ENCODE peak calls at places on chromosomes 4 and X, in four cellular contexts. B, I, T and U are unnamed samples.

GRCh38 chr4:165464813-165465381 is 86.1 kb downstream of the CPE start:
- DNase-seq in B (no peak), I (peak; percentile 73), T (no peak), U (no peak)

GRCh38 chr4:6493668-6494304 is 21.4 kb upstream of the PPP2R2C start:
- DNase-seq in T (no peak), B (peak; percentile 31), I (peak; percentile 10), U (peak; percentile 57)

GRCh38 chr4:40682298-40683101 is 52.8 kb upstream of the RBM47 start:
- DNase-seq in B (no peak), T (no peak), I (no peak), U (no peak)

GRCh38 chr4:121777625-121778024 is 12.7 kb upstream of the SMIM43 start:
- DNase-seq in B (no peak), T (no peak), I (no peak), U (no peak)

GRCh38 chrX:10111364-10112148 is 45.2 kb upstream of the CLCN4 start:
- DNase-seq in T (peak; percentile 56), B (no peak), I (peak; percentile 15), U (no peak)

GRCh38 chr4:138196153-138196552 is 46.0 kb downstream of the SLC7A11 start:
- DNase-seq in T (no peak), I (no peak), B (no peak), U (no peak)

GRCh38 chr4:67934628-67935027 is 28.7 kb downstream of the TMPRSS11A start:
- DNase-seq in I (no peak), B (no peak), T (no peak), U (no peak)

GRCh38 chrX:107429090-107429489 is 20.4 kb upstream of the FRMPD3 start:
- DNase-seq in B (peak; percentile 67), T (peak; percentile 34), I (peak; percentile 39), U (peak; percentile 70)

GRCh38 chrX:8688776-8689175 is 43.2 kb downstream of the ANOS1 start:
- DNase-seq in T (no peak), B (peak; percentile 80), I (no peak), U (no peak)

GRCh38 chr4:6953751-6954380 is 44.2 kb downstream of the TBC1D14 start:
- DNase-seq in I (peak; percentile 87), B (peak; percentile 89), T (peak; percentile 91), U (no peak)

GRCh38 chr4:16289872-16290554 is 63.7 kb upstream of the TAPT1 start:
- DNase-seq in B (no peak), T (no peak), I (peak; percentile 64), U (peak; percentile 22)

GRCh38 chrX:87517571-87518141 is at the start of gene KLHL4:
- DNase-seq in B (peak; percentile 76), I (peak; percentile 97), T (no peak), U (peak; percentile 43)

GRCh38 chrX:47210661-47211425 is 7.6 kb upstream of the CDK16 start:
- DNase-seq in I (no peak), T (no peak), B (no peak), U (no peak)

GRCh38 chr4:12041828-12042227 is 613.1 kb upstream of the HS3ST1 start:
- DNase-seq in T (no peak), B (no peak), I (peak; percentile 52), U (no peak)

GRCh38 chrX:46710425-46710824 is 48.5 kb downstream of the SLC9A7 start:
- DNase-seq in T (no peak), I (peak; percentile 17), B (no peak), U (no peak)

GRCh38 chr4:165944900-165945299 is 71.9 kb downstream of the TLL1 start:
- DNase-seq in B (no peak), I (no peak), T (no peak), U (no peak)

GRCh38 chrX:38973327-38973726 is 172.1 kb downstream of the MID1IP1 start:
- DNase-seq in B (no peak), T (no peak), I (peak; percentile 64), U (peak; percentile 23)

GRCh38 chr4:41409095-41409494 is 128.9 kb upstream of the LIMCH1 start:
- DNase-seq in T (no peak), B (no peak), I (no peak), U (no peak)

GRCh38 chrX:110509778-110510510 is 151.3 kb downstream of the RTL9 start:
- DNase-seq in B (no peak), I (peak; percentile 1), T (no peak), U (peak; percentile 67)

GRCh38 chrX:56788717-56789122 is 59.7 kb downstream of the NBDY start:
- DNase-seq in B (no peak), I (peak; percentile 52), T (peak; percentile 56), U (no peak)

GRCh38 chr4:38310446-38311043 is 350.3 kb downstream of the PTTG2 start:
- DNase-seq in I (no peak), B (no peak), T (peak; percentile 28), U (no peak)

GRCh38 chr4:38621004-38621684 is 42.9 kb upstream of the KLF3 start:
- DNase-seq in B (no peak), I (peak; percentile 91), T (peak; percentile 69), U (no peak)

GRCh38 chr4:22287626-22288025 is 228.2 kb downstream of the ADGRA3 start:
- DNase-seq in I (no peak), T (no peak), B (no peak), U (no peak)

GRCh38 chr4:40486534-40486933 is 143.1 kb downstream of the RBM47 start:
- DNase-seq in I (peak; percentile 71), B (no peak), T (no peak), U (no peak)

GRCh38 chr4:81504685-81505598 is 33.2 kb upstream of the RASGEF1B start:
- DNase-seq in T (peak; percentile 73), I (peak; percentile 36), B (no peak), U (no peak)

GRCh38 chr4:17366496-17366895 is 145.4 kb downstream of the QDPR start:
- DNase-seq in T (no peak), I (peak; percentile 63), B (no peak), U (no peak)

GRCh38 chr4:18198653-18199052 is 177.1 kb upstream of the LCORL start:
- DNase-seq in B (no peak), I (no peak), T (no peak), U (no peak)

GRCh38 chrX:19839770-19840254 is 47.6 kb downstream of the SH3KBP1 start:
- DNase-seq in I (no peak), T (no peak), B (no peak), U (no peak)
- H3K4me1 ChIP-seq in I (no peaks in the 10 kb centered on the region), T (no peaks in the 10 kb centered on the region), B (no peaks in the 10 kb centered on the region), U (peaks cover 10% of the 10 kb centered on the region)

GRCh38 chr4:56909083-56909981 is 1.6 kb downstream of the REST start:
- DNase-seq in T (peak; percentile 56), B (peak; percentile 46), I (peak; percentile 64), U (peak; percentile 64)
- H3K4me1 ChIP-seq in T (peaks cover 29% of the 10 kb centered on the region), B (peaks cover 6% of the 10 kb centered on the region), I (peaks cover 22% of the 10 kb centered on the region), U (peaks cover 41% of the 10 kb centered on the region)

GRCh38 chrX:13103914-13104274 is 59.5 kb upstream of the FAM9C start:
- DNase-seq in I (no peak), T (no peak), B (no peak), U (no peak)

GRCh38 chrX:13103111-13103913 is 58.9 kb upstream of the FAM9C start:
- DNase-seq in T (no peak), I (no peak), B (no peak), U (no peak)

GRCh38 chrX:13099121-13099520 is 54.7 kb upstream of the FAM9C start:
- DNase-seq in B (no peak), I (peak; percentile 10), T (no peak), U (no peak)

GRCh38 chrX:13101439-13102139 is 57.2 kb upstream of the FAM9C start:
- DNase-seq in T (peak; percentile 79), B (no peak), I (peak; percentile 84), U (peak; percentile 73)

DNA sequence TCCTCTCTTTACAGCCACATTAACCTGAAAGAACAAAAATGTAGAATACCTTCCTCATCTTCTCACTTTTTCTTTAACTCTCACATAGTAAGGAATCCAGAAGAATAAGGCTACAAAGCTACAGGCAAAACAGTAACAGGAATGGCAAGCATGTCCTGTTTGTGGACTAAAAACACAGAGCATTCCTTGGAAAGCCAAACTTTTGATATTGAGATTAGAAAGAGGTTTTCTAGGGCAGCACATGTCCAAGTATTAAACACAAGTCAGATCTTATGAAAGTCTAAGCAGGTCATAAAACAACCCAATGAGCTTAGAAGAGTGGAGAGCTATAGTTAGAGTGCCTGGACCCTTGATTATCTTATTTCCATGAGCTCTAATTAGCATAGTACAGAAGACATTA is 58.2 kb upstream of the FAM9C start:
- DNase-seq in I (peak; percentile 50), B (no peak), T (no peak), U (no peak)
- H3K4me1 ChIP-seq in I (no peaks in the 10 kb centered on the region), B (no peaks in the 10 kb centered on the region), T (peaks cover 20% of the 10 kb centered on the region), U (peaks cover 20% of the 10 kb centered on the region)

GRCh38 chr4:20255823-20256222 is 4.1 kb downstream of the SLIT2 start:
- DNase-seq in I (no peak), T (no peak), B (no peak), U (no peak)
- H3K4me1 ChIP-seq in I (peaks cover 28% of the 10 kb centered on the region), T (peaks cover 13% of the 10 kb centered on the region), B (no peaks in the 10 kb centered on the region), U (peaks cover 30% of the 10 kb centered on the region)

GRCh38 chr4:92450694-92451093 is 146.9 kb downstream of the GRID2 start:
- DNase-seq in T (no peak), I (no peak), B (no peak), U (no peak)
- H3K4me1 ChIP-seq in T (no peaks in the 10 kb centered on the region), I (peaks cover 13% of the 10 kb centered on the region), B (peaks cover 6% of the 10 kb centered on the region), U (no peaks in the 10 kb centered on the region)